ENCODE peak calls at places on chromosome 3, in seven cellular contexts. N, R, E, I, O, V and W are unnamed samples.

GRCh38 chr3:157491136-157491535 is 12.1 kb downstream of the VEPH1 start:
- DNase-seq in N (no peak), O (no peak), V (no peak), E (no peak), I (no peak), R (no peak), W (no peak)

GRCh38 chr3:178558637-178559036 is 22.4 kb downstream of the KCNMB2 start:
- DNase-seq in N (no peak), R (no peak), E (no peak), V (no peak), O (no peak), I (no peak), W (no peak)

GRCh38 chr3:72336821-72337479 is 511.3 kb downstream of the SHQ1 start:
- DNase-seq in N (no peak), V (peak; percentile 64), I (peak; percentile 11), E (no peak), R (peak; percentile 72), O (peak; percentile 66), W (peak; percentile 71)

GRCh38 chr3:194871864-194872668 is 186.4 kb downstream of the FAM43A start:
- DNase-seq in V (peak; percentile 64), N (no peak), O (peak; percentile 61), I (no peak), R (peak; percentile 71), E (peak; percentile 93), W (peak; percentile 72)

GRCh38 chr3:98556164-98557130 is 24.7 kb downstream of the GPR15 start:
- DNase-seq in R (no peak), I (no peak), N (peak; percentile 59), O (peak; percentile 30), E (peak; percentile 93), V (no peak), W (peak; percentile 60)

GRCh38 chr3:182683335-182684257 is 109.7 kb upstream of the ATP11B start:
- DNase-seq in V (peak; percentile 81), I (peak; percentile 8), E (peak; percentile 67), O (peak; percentile 69), N (no peak), R (peak; percentile 82), W (peak; percentile 79)

GRCh38 chr3:152307829-152308474 is 39.2 kb downstream of the MBNL1 start:
- DNase-seq in I (no peak), E (no peak), N (no peak), R (no peak), V (no peak), O (peak; percentile 46), W (no peak)

GRCh38 chr3:57992430-57993213 is 15.6 kb upstream of the FLNB start:
- DNase-seq in O (no peak), I (no peak), E (no peak), V (no peak), R (no peak), N (no peak), W (no peak)